ENCODE peak calls at places on chromosomes 16 and 17, in four cellular contexts. Z is GM12878, R is K562, L is H1. E is an unnamed sample.

GRCh38 chr16:61233718-61234117 is 802.5 kb downstream of the CDH8 start:
- DNase-seq in Z (no peak), R (no peak), L (no peak), E (no peak)

GRCh38 chr16:28192811-28193529 is 18.8 kb downstream of the XPO6 start:
- DNase-seq in Z (no peak), R (no peak), L (no peak), E (no peak)

GRCh38 chr17:58995247-58995940 is 111.3 kb downstream of the TRIM37 start:
- DNase-seq in Z (no peak), R (no peak), L (no peak), E (no peak)

GRCh38 chr16:22008215-22009142 is 568 bp downstream of the MOSMO start:
- DNase-seq in Z (no peak), R (peak; percentile 32), L (peak; percentile 72), E (peak; percentile 65)

GRCh38 chr17:75793453-75793852 is 8.8 kb downstream of the UNK start:
- DNase-seq in Z (no peak), R (no peak), L (no peak), E (no peak)

GRCh38 chr16:31099860-31100638 is 5.5 kb upstream of the VKORC1 start:
- DNase-seq in Z (no peak), R (peak; percentile 62), L (no peak), E (no peak)

GRCh38 chr16:85850344-85850880 is 48.5 kb upstream of the IRF8 start:
- DNase-seq in Z (no peak), R (peak; percentile 74), L (no peak), E (no peak)

GRCh38 chr16:12995721-12996372 is 94.4 kb downstream of the SHISA9 start:
- DNase-seq in Z (no peak), R (no peak), L (no peak), E (no peak)

GRCh38 chr16:68216240-68216639 is 19.7 kb downstream of the ESRP2 start:
- DNase-seq in Z (no peak), R (no peak), L (no peak), E (no peak)

GRCh38 chr16:56195151-56195550 is 3.9 kb downstream of the GNAO1 start:
- DNase-seq in Z (no peak), R (no peak), L (no peak), E (no peak)

GRCh38 chr17:71378036-71378435 is 742.8 kb upstream of the SOX9 start:
- DNase-seq in Z (no peak), R (no peak), L (no peak), E (no peak)

GRCh38 chr16:9115277-9115676 is 23.8 kb downstream of the HAPSTR1 start:
- DNase-seq in Z (no peak), R (no peak), L (no peak), E (no peak)

GRCh38 chr16:74605746-74606520 is 981 bp downstream of the GLG1 start:
- DNase-seq in Z (no peak), R (peak; percentile 44), L (no peak), E (no peak)

GRCh38 chr17:83056583-83057396 is 22.6 kb upstream of the METRNL start:
- DNase-seq in Z (no peak), R (no peak), L (peak; percentile 41), E (peak; percentile 23)

GRCh38 chr17:69500911-69501429 is 86.5 kb downstream of the MAP2K6 start:
- DNase-seq in Z (no peak), R (no peak), L (no peak), E (no peak)

GRCh38 chr16:1105888-1106620 is 10.0 kb upstream of the C1QTNF8 start:
- DNase-seq in Z (no peak), R (peak; percentile 59), L (peak; percentile 91), E (peak; percentile 98)

GRCh38 chr16:27434141-27435051 is 32.4 kb downstream of the IL21R start:
- DNase-seq in Z (no peak), R (no peak), L (peak; percentile 39), E (no peak)

GRCh38 chr16:20415541-20415940 is 6.2 kb downstream of the ACSM5 start:
- DNase-seq in Z (no peak), R (no peak), L (no peak), E (no peak)

GRCh38 chr16:20137194-20137593 is 63.5 kb upstream of the GPR139 start:
- DNase-seq in Z (no peak), R (no peak), L (no peak), E (no peak)

GRCh38 chr16:57800213-57801097 is 1.8 kb downstream of the KIFC3 start:
- DNase-seq in Z (no peak), R (peak; percentile 77), L (no peak), E (peak; percentile 8)

GRCh38 chr17:49746791-49747490 is 17.0 kb downstream of the FAM117A start:
- DNase-seq in Z (peak; percentile 79), R (no peak), L (no peak), E (no peak)

GRCh38 chr17:1783834-1784611 is 22.2 kb downstream of the SERPINF1 start:
- DNase-seq in Z (no peak), R (peak; percentile 48), L (no peak), E (peak; percentile 78)

GRCh38 chr17:50681260-50682200 is 26.2 kb downstream of the ANKRD40 start:
- DNase-seq in Z (no peak), R (peak; percentile 79), L (no peak), E (peak; percentile 94)

GRCh38 chr17:30443721-30444120 is 33.5 kb upstream of the GOSR1 start:
- DNase-seq in Z (no peak), R (no peak), L (no peak), E (no peak)

GRCh38 chr17:1709971-1710806 is at the start of gene TLCD2:
- DNase-seq in Z (no peak), R (peak; percentile 65), L (peak; percentile 81), E (peak; percentile 87)

GRCh38 chr16:68128577-68129305 is 43.6 kb downstream of the NFATC3 start:
- DNase-seq in Z (no peak), R (no peak), L (no peak), E (no peak)

GRCh38 chr17:78144146-78144719 is 2.0 kb upstream of the C17orf99 start:
- DNase-seq in Z (no peak), R (peak; percentile 92), L (no peak), E (peak; percentile 73)

GRCh38 chr16:73536931-73537330 is 489.0 kb upstream of the ZFHX3 start:
- DNase-seq in Z (no peak), R (no peak), L (no peak), E (no peak)

GRCh38 chr17:7477392-7478275 is 1.8 kb downstream of the ZBTB4 start:
- DNase-seq in Z (no peak), R (peak; percentile 61), L (no peak), E (peak; percentile 54)

GRCh38 chr16:78538919-78539318 is 439.5 kb downstream of the WWOX start:
- DNase-seq in Z (no peak), R (no peak), L (no peak), E (no peak)

GRCh38 chr17:1022278-1023024 is 25.5 kb downstream of the TIMM22 start:
- DNase-seq in Z (no peak), R (no peak), L (no peak), E (no peak)

GRCh38 chr17:524570-524969 is 172.0 kb upstream of the RPH3AL start:
- DNase-seq in Z (no peak), R (no peak), L (no peak), E (no peak)

GRCh38 chr17:38719284-38719942 is 10.7 kb upstream of the CISD3 start:
- DNase-seq in Z (no peak), R (no peak), L (no peak), E (no peak)

GRCh38 chr17:7419833-7420610 is at the start of gene SPEM1:
- DNase-seq in Z (no peak), R (no peak), L (no peak), E (peak; percentile 71)

GRCh38 chr16:47134550-47134949 is 9.2 kb downstream of the NETO2 start:
- DNase-seq in Z (no peak), R (no peak), L (no peak), E (no peak)
- TF ChIP-seq NRF1 in Z (no peak), R (no peak), L (no peak), E (no peak)

GRCh38 chr16:4262303-4262835 is 10.5 kb downstream of the TFAP4 start:
- DNase-seq in Z (no peak), R (no peak), L (no peak), E (peak; percentile 9)

GRCh38 chr16:4265676-4266075 is 7.1 kb downstream of the TFAP4 start:
- DNase-seq in Z (no peak), R (no peak), L (no peak), E (no peak)

GRCh38 chr16:4261557-4262172 is 11.2 kb downstream of the TFAP4 start:
- DNase-seq in Z (no peak), R (peak; percentile 78), L (peak; percentile 95), E (peak; percentile 78)

GRCh38 chr16:4264546-4264945 is 8.3 kb downstream of the TFAP4 start:
- DNase-seq in Z (no peak), R (no peak), L (no peak), E (peak; percentile 69)

DNA sequence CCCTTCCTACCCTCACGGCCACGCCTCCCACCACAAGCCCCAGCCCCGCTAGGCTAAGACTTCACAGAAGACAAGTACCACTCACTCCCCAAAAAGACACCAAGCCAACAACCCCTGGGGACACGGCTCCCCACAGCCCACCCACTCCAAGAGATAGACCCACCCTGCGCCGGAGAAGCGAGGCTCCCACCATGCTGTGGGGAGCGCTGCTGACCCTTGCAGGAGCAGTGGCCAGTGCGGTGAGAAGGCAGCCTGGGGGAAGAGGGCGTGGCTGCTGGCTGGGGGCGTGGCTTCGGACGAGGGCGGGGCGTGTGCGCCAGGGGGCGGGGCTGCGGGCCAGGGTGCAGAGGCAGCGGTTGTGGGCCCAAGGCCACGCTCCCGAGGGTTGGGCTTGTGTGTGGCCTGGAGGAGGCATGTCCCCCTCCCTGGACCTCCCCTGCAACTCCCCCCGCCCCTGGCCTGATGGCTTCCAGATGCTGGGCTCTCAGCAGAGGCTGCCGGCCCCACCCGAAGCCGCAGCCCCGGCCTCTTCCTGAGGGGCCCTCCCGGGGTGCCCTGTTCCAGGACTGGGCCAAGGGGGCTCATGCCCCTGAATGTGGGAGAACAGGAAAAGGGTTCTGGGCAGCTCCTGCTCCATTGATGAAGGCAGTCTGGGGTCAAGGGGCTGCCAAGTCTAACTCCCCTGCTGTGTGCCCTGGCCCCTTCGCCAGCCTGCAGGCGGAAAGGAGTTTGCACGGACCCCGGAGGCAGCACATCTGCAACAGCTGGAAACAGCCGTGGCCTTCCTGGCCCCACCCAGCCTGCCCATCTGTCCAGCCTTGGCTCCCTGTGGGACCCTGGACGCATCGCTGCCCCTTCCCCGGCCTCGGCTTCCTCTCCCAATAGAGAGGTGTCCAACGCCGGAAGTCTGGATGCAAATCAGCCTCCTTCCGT is 9.1 kb downstream of the TFAP4 start:
- DNase-seq in Z (no peak), R (peak; percentile 89), L (peak; percentile 96), E (peak; percentile 99)
- TF ChIP-seq NRF1 in Z (no peak), R (peak; percentile 77), L (no peak), E (no peak)

DNA sequence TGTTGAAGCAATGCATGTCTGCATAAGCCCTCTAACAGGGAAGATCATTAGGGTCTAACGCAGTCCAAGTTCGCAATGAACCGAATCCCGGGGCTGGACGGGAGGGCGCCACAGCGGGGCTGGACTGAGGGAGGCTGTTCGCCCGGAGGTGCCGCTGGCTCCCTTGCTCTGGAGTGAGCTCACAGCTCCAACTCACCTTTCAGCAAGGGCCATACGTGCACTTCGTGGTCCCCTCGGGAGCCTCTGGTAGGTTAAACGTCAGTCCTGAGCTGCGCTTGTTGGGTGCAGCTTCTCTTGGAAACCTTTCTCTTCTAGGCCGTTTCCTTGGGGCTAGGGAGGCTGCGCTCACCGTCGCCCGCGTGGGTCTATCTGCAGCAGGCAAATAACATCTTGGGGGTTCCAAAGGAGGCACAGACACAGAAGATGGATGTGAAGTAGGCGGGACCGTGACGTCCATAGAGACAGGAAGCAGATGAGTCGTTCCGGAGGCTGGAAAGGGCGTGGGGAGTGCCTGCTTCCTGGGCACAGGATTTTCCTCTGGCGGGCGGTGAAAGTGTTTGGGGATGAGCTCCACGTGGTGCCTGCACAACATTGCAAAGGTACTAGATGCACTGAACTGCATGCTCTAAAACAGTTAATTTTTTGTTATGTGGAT is 21.9 kb downstream of the ATP2C2 start:
- DNase-seq in Z (no peak), R (no peak), L (no peak), E (no peak)
- TF ChIP-seq NRF1 in Z (no peak), R (no peak), L (no peak), E (no peak)

GRCh38 chr16:53695070-53695469 is 8.6 kb downstream of the RPGRIP1L start:
- DNase-seq in Z (no peak), R (no peak), L (no peak), E (no peak)
- TF ChIP-seq NRF1 in Z (no peak), R (no peak), L (no peak), E (no peak)

E was measured in SK-N-SH.